ENCODE peak calls at places on chromosomes 3 and 15, in four cellular contexts. E is K562, O is H1, I is HCT116. F is an unnamed sample.

GRCh38 chr15:51240066-51240465 is 98.3 kb downstream of the CYP19A1 start:
- DNase-seq in E (no peak), O (no peak), I (no peak), F (no peak)

GRCh38 chr3:23085256-23085655 is 117.9 kb upstream of the UBE2E2 start:
- DNase-seq in E (no peak), O (no peak), I (no peak), F (no peak)

GRCh38 chr3:42804831-42805821 is 836 bp upstream of the HIGD1A start:
- DNase-seq in E (peak; percentile 42), O (peak; percentile 50), I (no peak), F (no peak)

GRCh38 chr3:126133606-126134005 is 46.8 kb downstream of the ALDH1L1 start:
- DNase-seq in E (no peak), O (peak; percentile 47), I (no peak), F (no peak)

GRCh38 chr3:170815340-170815739 is 54.7 kb downstream of the RPL22L1 start:
- DNase-seq in E (peak; percentile 49), O (peak; percentile 69), I (peak; percentile 29), F (no peak)

GRCh38 chr3:148889828-148890227 is 24.7 kb downstream of the CPA3 start:
- DNase-seq in E (no peak), O (no peak), I (no peak), F (no peak)

GRCh38 chr3:188594137-188594536 is 440.2 kb downstream of the LPP start:
- DNase-seq in E (no peak), O (no peak), I (no peak), F (no peak)

GRCh38 chr15:79031201-79031600 is 59.4 kb downstream of the RASGRF1 start:
- DNase-seq in E (no peak), O (no peak), I (no peak), F (no peak)

GRCh38 chr3:138732465-138732864 is 102.3 kb downstream of the PIK3CB start:
- DNase-seq in E (no peak), O (no peak), I (no peak), F (no peak)

GRCh38 chr3:131912255-131912654 is 122.6 kb downstream of the CPNE4 start:
- DNase-seq in E (no peak), O (no peak), I (no peak), F (no peak)

GRCh38 chr3:13647314-13648059 is 98.6 kb downstream of the FBLN2 start:
- DNase-seq in E (no peak), O (no peak), I (no peak), F (no peak)

GRCh38 chr3:120171134-120171863 is 77.1 kb upstream of the GSK3B start:
- DNase-seq in E (no peak), O (no peak), I (no peak), F (no peak)

GRCh38 chr3:98596902-98597500 is 3.6 kb upstream of the CPOX start:
- DNase-seq in E (no peak), O (no peak), I (peak; percentile 57), F (no peak)

GRCh38 chr3:185527364-185527763 is 25.0 kb downstream of the LIPH start:
- DNase-seq in E (no peak), O (no peak), I (peak; percentile 81), F (no peak)

GRCh38 chr15:73065114-73065513 is 12.9 kb downstream of the NEO1 start:
- DNase-seq in E (no peak), O (no peak), I (no peak), F (no peak)

GRCh38 chr3:161475905-161476304 is 20.7 kb upstream of the OTOL1 start:
- DNase-seq in E (no peak), O (no peak), I (peak; percentile 72), F (no peak)

GRCh38 chr15:58473720-58474119 is 41.9 kb downstream of the LIPC start:
- DNase-seq in E (no peak), O (no peak), I (no peak), F (no peak)

GRCh38 chr3:158267015-158267414 is 157.1 kb downstream of the RSRC1 start:
- DNase-seq in E (no peak), O (no peak), I (no peak), F (no peak)

GRCh38 chr3:133962879-133963278 is 66.8 kb downstream of the SLCO2A1 start:
- DNase-seq in E (no peak), O (no peak), I (no peak), F (no peak)

GRCh38 chr3:19543212-19543841 is 390.7 kb downstream of the EFHB start:
- DNase-seq in E (no peak), O (peak; percentile 46), I (peak; percentile 1), F (peak; percentile 30)

GRCh38 chr15:82533801-82534200 is 6.5 kb downstream of the RPS17 start:
- DNase-seq in E (peak; percentile 5), O (no peak), I (no peak), F (no peak)

GRCh38 chr15:51191072-51191665 is 96.5 kb upstream of the TNFAIP8L3 start:
- DNase-seq in E (no peak), O (no peak), I (no peak), F (no peak)

GRCh38 chr3:160756907-160757623 is 1.0 kb downstream of the PPM1L start:
- DNase-seq in E (no peak), O (peak; percentile 70), I (no peak), F (no peak)

GRCh38 chr3:39011191-39011736 is 40.5 kb downstream of the SCN11A start:
- DNase-seq in E (no peak), O (no peak), I (no peak), F (no peak)

GRCh38 chr3:44020178-44020577 is 221.5 kb upstream of the TOPAZ1 start:
- DNase-seq in E (no peak), O (no peak), I (no peak), F (no peak)
- H3K4me3 ChIP-seq in E (no peak overlapping the region), O (no peak overlapping the region), I (no peak overlapping the region), F (no peak overlapping the region)

DNA sequence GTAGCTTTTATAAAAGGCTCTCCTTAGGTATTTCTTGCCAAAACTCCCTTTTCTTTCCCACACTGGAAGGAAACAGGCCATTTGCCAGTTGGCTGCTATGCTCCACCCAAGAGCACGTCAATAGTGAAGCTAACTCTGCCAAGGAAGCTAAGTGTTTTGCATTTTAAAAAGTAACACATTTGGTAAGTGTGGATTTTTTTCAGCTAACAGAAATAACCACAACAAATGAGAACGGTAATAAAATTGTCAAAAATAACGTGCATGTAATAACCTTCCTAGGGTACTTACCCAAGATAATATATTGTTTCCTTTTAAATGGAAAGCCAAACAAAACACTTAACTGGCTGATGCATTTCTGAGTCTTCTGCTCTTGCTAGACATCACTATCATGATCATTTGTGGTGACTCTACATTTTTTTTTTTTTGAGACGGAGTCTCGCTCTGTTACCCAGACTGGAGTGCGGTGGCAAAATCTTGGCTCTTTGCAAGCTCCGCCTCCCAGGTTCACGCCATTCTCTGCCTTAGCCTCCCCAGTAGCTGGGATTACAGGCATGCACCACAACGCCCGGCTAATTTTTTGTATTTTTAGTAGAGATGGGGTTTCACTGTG is 4.6 kb downstream of the DPP8 start:
- DNase-seq in E (peak; percentile 26), O (no peak), I (no peak), F (no peak)
- TF ChIP-seq YY1 in E (no peak), O (no peak), I (no peak), F (no peak)

DNA sequence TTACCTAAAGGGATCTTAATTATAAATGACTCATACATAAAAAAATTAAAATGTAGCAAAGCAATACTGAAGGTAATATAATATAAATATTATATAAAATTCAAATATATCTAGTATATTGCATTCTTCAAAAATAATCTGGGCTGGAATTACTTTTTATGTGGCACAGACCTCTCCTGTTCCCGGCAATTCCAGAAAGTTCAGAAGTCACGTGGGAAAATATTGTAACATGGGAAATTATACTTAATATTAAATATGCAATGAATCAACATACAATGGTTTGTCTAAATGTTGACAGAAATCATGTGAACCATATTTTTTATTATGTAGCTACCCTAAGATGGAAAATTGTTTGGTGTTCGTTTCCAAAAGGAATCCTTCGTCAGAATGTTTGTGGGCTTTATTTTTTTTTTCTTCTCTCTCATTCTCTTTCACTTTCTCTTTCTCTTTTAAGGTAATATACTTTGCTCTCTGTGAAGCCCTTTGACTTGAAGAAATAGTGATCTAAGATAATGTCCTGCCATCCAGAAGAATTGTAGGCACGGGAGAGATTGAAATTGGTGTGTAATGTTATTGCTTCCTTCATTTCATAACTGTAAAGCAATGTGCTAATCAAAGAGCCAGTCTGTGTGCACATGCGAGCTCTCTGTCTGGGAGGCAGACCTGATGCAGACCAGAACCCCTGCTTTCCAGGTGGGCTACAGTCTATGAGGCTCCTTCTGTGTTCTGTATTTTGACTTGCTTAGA is 559.4 kb downstream of the NR2F2 start:
- DNase-seq in E (no peak), O (no peak), I (no peak), F (no peak)
- H3K27me3 ChIP-seq in E (no peaks in the 10 kb centered on the region), O (no peaks in the 10 kb centered on the region), I (no peaks in the 10 kb centered on the region), F (no peaks in the 10 kb centered on the region)

GRCh38 chr3:156678216-156678615 is 3.8 kb downstream of the TIPARP start:
- DNase-seq in E (no peak), O (no peak), I (no peak), F (no peak)
- H3K4me3 ChIP-seq in E (no peak overlapping the region), O (no peak overlapping the region), I (no peak overlapping the region), F (no peak overlapping the region)

DNA sequence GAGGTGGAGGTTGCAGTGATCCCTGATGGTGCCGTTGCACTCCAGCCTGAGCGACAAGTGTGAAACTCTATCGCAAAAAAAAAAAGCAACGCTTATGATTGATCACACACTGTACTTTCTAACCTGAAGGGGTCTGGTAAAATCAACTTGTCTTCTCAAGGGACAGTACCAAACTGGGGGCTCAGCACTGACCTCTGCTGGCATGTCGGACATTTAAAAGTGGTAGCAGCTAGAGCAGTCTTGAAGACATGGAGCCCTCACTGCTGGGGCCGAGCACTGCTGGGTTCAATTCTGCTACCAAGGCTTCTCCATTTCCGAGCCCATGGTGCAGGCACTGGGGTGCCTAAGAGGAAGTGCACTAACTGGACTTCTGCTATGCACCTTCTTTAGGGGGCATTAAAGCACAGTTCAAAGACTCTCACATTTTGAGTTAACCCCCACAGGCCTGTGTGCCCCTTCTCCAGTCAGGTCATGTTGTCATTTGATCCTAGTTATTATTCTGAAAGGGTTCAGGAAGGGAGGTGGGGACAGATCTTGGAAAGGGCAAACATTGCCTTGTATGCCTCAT is 26.4 kb upstream of the LAMP3 start:
- DNase-seq in E (peak; percentile 51), O (peak; percentile 73), I (peak; percentile 23), F (peak; percentile 23)
- TF ChIP-seq YY1 in E (peak; percentile 23), O (peak; percentile 16), I (no peak), F (no peak)

GRCh38 chr15:101545548-101546505 is 56.3 kb upstream of the PCSK6 start:
- DNase-seq in E (no peak), O (no peak), I (no peak), F (no peak)
- H3K27me3 ChIP-seq in E (peaks cover 37% of the 10 kb centered on the region), O (no peaks in the 10 kb centered on the region), I (peaks cover 24% of the 10 kb centered on the region), F (no peaks in the 10 kb centered on the region)

F was measured in NT2/D1.